ENCODE peak calls at places on chromosomes 11 and 22, in four cellular contexts. One of them, this sample, is unnamed.

GRCh38 chr22:45262931-45263789 is 21.6 kb upstream of the UPK3A start:
- DNase-seq in GM20000: peak; percentile 78
- DNase-seq in AG04449: no peak
- DNase-seq in GM12865: peak; percentile 93
- DNase-seq in this sample: peak; percentile 80

GRCh38 chr22:35894464-35894878 is 134.2 kb downstream of the RBFOX2 start:
- DNase-seq in AG04449: no peak
- DNase-seq in GM12865: no peak
- DNase-seq in GM20000: no peak
- DNase-seq in this sample: no peak

GRCh38 chr11:2801711-2802388 is 83.7 kb downstream of the CDKN1C start:
- DNase-seq in GM12865: no peak
- DNase-seq in AG04449: no peak
- DNase-seq in GM20000: no peak
- DNase-seq in this sample: no peak

GRCh38 chr11:124928942-124929663 is 6.7 kb downstream of the HEPACAM start:
- DNase-seq in GM12865: no peak
- DNase-seq in GM20000: no peak
- DNase-seq in AG04449: no peak
- DNase-seq in this sample: no peak

GRCh38 chr11:130874396-130874795 is 41.9 kb downstream of the SNX19 start:
- DNase-seq in AG04449: no peak
- DNase-seq in GM12865: no peak
- DNase-seq in GM20000: no peak
- DNase-seq in this sample: no peak

GRCh38 chr11:133414503-133414902 is 117.8 kb downstream of the OPCML start:
- DNase-seq in AG04449: no peak
- DNase-seq in GM20000: no peak
- DNase-seq in GM12865: no peak
- DNase-seq in this sample: no peak

GRCh38 chr11:16528639-16529038 is 172.3 kb upstream of the SOX6 start:
- DNase-seq in GM20000: no peak
- DNase-seq in AG04449: no peak
- DNase-seq in GM12865: no peak
- DNase-seq in this sample: no peak

GRCh38 chr11:78202733-78203167 is 14.0 kb downstream of the USP35 start:
- DNase-seq in AG04449: no peak
- DNase-seq in GM20000: no peak
- DNase-seq in GM12865: peak; percentile 22
- DNase-seq in this sample: no peak

GRCh38 chr11:84855846-84856245 is 771.3 kb downstream of the DLG2 start:
- DNase-seq in GM20000: no peak
- DNase-seq in AG04449: peak; percentile 17
- DNase-seq in GM12865: no peak
- DNase-seq in this sample: no peak

GRCh38 chr22:40953446-40953845 is 2.3 kb downstream of the RBX1 start:
- DNase-seq in GM20000: no peak
- DNase-seq in GM12865: no peak
- DNase-seq in AG04449: no peak
- DNase-seq in this sample: no peak

GRCh38 chr11:67576742-67577475 is 6.7 kb upstream of the GSTP1 start:
- DNase-seq in GM12865: peak; percentile 43
- DNase-seq in GM20000: no peak
- DNase-seq in AG04449: no peak
- DNase-seq in this sample: no peak

GRCh38 chr11:133171374-133171773 is 360.9 kb downstream of the OPCML start:
- DNase-seq in GM12865: no peak
- DNase-seq in GM20000: no peak
- DNase-seq in AG04449: no peak
- DNase-seq in this sample: no peak

GRCh38 chr22:38942702-38943101 is 14.7 kb upstream of the APOBEC3A start:
- DNase-seq in GM12865: no peak
- DNase-seq in GM20000: no peak
- DNase-seq in AG04449: no peak
- DNase-seq in this sample: no peak

GRCh38 chr11:10407055-10407454 is 48.0 kb upstream of the AMPD3 start:
- DNase-seq in GM12865: no peak
- DNase-seq in AG04449: no peak
- DNase-seq in GM20000: no peak
- DNase-seq in this sample: no peak

GRCh38 chr22:17990942-17991341 is 33.4 kb downstream of the MICAL3 start:
- DNase-seq in GM20000: no peak
- DNase-seq in GM12865: no peak
- DNase-seq in AG04449: no peak
- DNase-seq in this sample: no peak

GRCh38 chr11:10674440-10674855 is 19.1 kb downstream of the IRAG1 start:
- DNase-seq in AG04449: no peak
- DNase-seq in GM12865: no peak
- DNase-seq in GM20000: no peak
- DNase-seq in this sample: no peak

GRCh38 chr11:110524227-110524626 is 94.5 kb downstream of the FDX1 start:
- DNase-seq in GM20000: no peak
- DNase-seq in GM12865: no peak
- DNase-seq in AG04449: peak; percentile 51
- DNase-seq in this sample: no peak

GRCh38 chr11:8639655-8640054 is 42.8 kb downstream of the TRIM66 start:
- DNase-seq in GM20000: no peak
- DNase-seq in AG04449: no peak
- DNase-seq in GM12865: no peak
- DNase-seq in this sample: no peak

GRCh38 chr11:75453916-75454655 is 21.1 kb upstream of the KLHL35 start:
- DNase-seq in GM20000: no peak
- DNase-seq in GM12865: no peak
- DNase-seq in AG04449: peak; percentile 63
- DNase-seq in this sample: no peak

GRCh38 chr11:112157274-112157766 is 6.6 kb downstream of the IL18 start:
- DNase-seq in AG04449: peak; percentile 97
- DNase-seq in GM20000: no peak
- DNase-seq in GM12865: no peak
- DNase-seq in this sample: no peak

GRCh38 chr22:21998595-21999247 is 16.1 kb upstream of the TOP3B start:
- DNase-seq in AG04449: no peak
- DNase-seq in GM20000: no peak
- DNase-seq in GM12865: no peak
- DNase-seq in this sample: no peak

GRCh38 chr11:47143322-47143721 is 33.4 kb downstream of the ARFGAP2 start:
- DNase-seq in GM12865: no peak
- DNase-seq in AG04449: peak; percentile 47
- DNase-seq in GM20000: no peak
- DNase-seq in this sample: no peak

GRCh38 chr22:42134033-42135020 is 3.7 kb upstream of the CYP2D6 start:
- DNase-seq in GM12865: no peak
- DNase-seq in GM20000: no peak
- DNase-seq in AG04449: no peak
- DNase-seq in this sample: no peak

GRCh38 chr11:73308963-73309960 is 1.2 kb downstream of the ARHGEF17 start:
- DNase-seq in GM12865: peak; percentile 42
- DNase-seq in GM20000: peak; percentile 44
- DNase-seq in AG04449: peak; percentile 75
- DNase-seq in this sample: no peak